ENCODE peak calls at places on chromosomes 3 and 15, in seven cellular contexts. One of them, this sample, is unnamed. For H3K4me1, the result is how much of the 10 kb centered on the place peaks cover.

GRCh38 chr15:87267798-87268197 is 988.7 kb downstream of the NTRK3 start:
- DNase-seq in A549: no peak
- DNase-seq in K562: no peak
- DNase-seq in esophagus muscularis mucosa: no peak
- DNase-seq in tibial nerve: no peak
- DNase-seq in transverse colon: no peak
- DNase-seq in sigmoid colon: no peak
- DNase-seq in this sample: no peak

GRCh38 chr15:28936481-28936881 is 50.7 kb downstream of the APBA2 start:
- DNase-seq in esophagus muscularis mucosa: no peak
- DNase-seq in tibial nerve: no peak
- DNase-seq in A549: no peak
- DNase-seq in K562: no peak
- DNase-seq in sigmoid colon: peak
- DNase-seq in transverse colon: no peak
- DNase-seq in this sample: no peak

GRCh38 chr3:185900228-185900627 is 37.6 kb downstream of the TRA2B start:
- DNase-seq in A549: peak
- DNase-seq in sigmoid colon: no peak
- DNase-seq in K562: peak
- DNase-seq in transverse colon: peak
- DNase-seq in tibial nerve: no peak
- DNase-seq in esophagus muscularis mucosa: no peak
- DNase-seq in this sample: no peak

GRCh38 chr3:125107384-125107783 is 51.6 kb upstream of the HEG1 start:
- DNase-seq in tibial nerve: no peak
- DNase-seq in sigmoid colon: no peak
- DNase-seq in K562: no peak
- DNase-seq in A549: no peak
- DNase-seq in transverse colon: no peak
- DNase-seq in esophagus muscularis mucosa: no peak
- DNase-seq in this sample: no peak

GRCh38 chr3:59246719-59247401 is 197.0 kb upstream of the CFAP20DC start:
- DNase-seq in esophagus muscularis mucosa: no peak
- DNase-seq in sigmoid colon: no peak
- DNase-seq in transverse colon: no peak
- DNase-seq in A549: no peak
- DNase-seq in K562: no peak
- DNase-seq in tibial nerve: no peak
- DNase-seq in this sample: no peak

GRCh38 chr3:152304160-152304559 is 35.4 kb downstream of the MBNL1 start:
- DNase-seq in sigmoid colon: no peak
- DNase-seq in transverse colon: no peak
- DNase-seq in A549: no peak
- DNase-seq in tibial nerve: no peak
- DNase-seq in esophagus muscularis mucosa: no peak
- DNase-seq in K562: no peak
- DNase-seq in this sample: no peak

GRCh38 chr3:46503194-46503924 is 5.6 kb downstream of the RTP3 start:
- DNase-seq in K562: no peak
- DNase-seq in transverse colon: no peak
- DNase-seq in A549: no peak
- DNase-seq in tibial nerve: no peak
- DNase-seq in esophagus muscularis mucosa: no peak
- DNase-seq in sigmoid colon: no peak
- DNase-seq in this sample: no peak

GRCh38 chr3:152359385-152360248 is 90.9 kb downstream of the MBNL1 start:
- DNase-seq in esophagus muscularis mucosa: no peak
- DNase-seq in transverse colon: no peak
- DNase-seq in K562: no peak
- DNase-seq in A549: no peak
- DNase-seq in sigmoid colon: no peak
- DNase-seq in tibial nerve: no peak
- DNase-seq in this sample: no peak

GRCh38 chr3:160486459-160486869 is 36.9 kb upstream of the TRIM59 start:
- DNase-seq in esophagus muscularis mucosa: no peak
- DNase-seq in A549: peak
- DNase-seq in sigmoid colon: no peak
- DNase-seq in tibial nerve: no peak
- DNase-seq in transverse colon: no peak
- DNase-seq in K562: no peak
- DNase-seq in this sample: no peak

GRCh38 chr15:71469393-71469792 is 341.0 kb upstream of the NR2E3 start:
- DNase-seq in K562: no peak
- DNase-seq in transverse colon: no peak
- DNase-seq in tibial nerve: no peak
- DNase-seq in A549: no peak
- DNase-seq in esophagus muscularis mucosa: no peak
- DNase-seq in sigmoid colon: no peak
- DNase-seq in this sample: no peak

GRCh38 chr15:92822216-92823144 is 77.6 kb upstream of the CHD2 start:
- DNase-seq in transverse colon: no peak
- DNase-seq in tibial nerve: no peak
- DNase-seq in sigmoid colon: no peak
- DNase-seq in esophagus muscularis mucosa: no peak
- DNase-seq in A549: no peak
- DNase-seq in K562: no peak
- DNase-seq in this sample: no peak

GRCh38 chr3:152718810-152719209 is 116.1 kb upstream of the P2RY1 start:
- DNase-seq in A549: no peak
- DNase-seq in esophagus muscularis mucosa: no peak
- DNase-seq in tibial nerve: no peak
- DNase-seq in K562: no peak
- DNase-seq in transverse colon: no peak
- DNase-seq in sigmoid colon: no peak
- DNase-seq in this sample: no peak

GRCh38 chr3:193843447-193844301 is 250.7 kb downstream of the OPA1 start:
- DNase-seq in A549: peak
- DNase-seq in sigmoid colon: no peak
- DNase-seq in transverse colon: peak
- DNase-seq in tibial nerve: no peak
- DNase-seq in K562: peak
- DNase-seq in esophagus muscularis mucosa: no peak
- DNase-seq in this sample: no peak

GRCh38 chr15:35437157-35437556 is 108.8 kb downstream of the DPH6 start:
- DNase-seq in K562: no peak
- DNase-seq in A549: no peak
- DNase-seq in tibial nerve: no peak
- DNase-seq in esophagus muscularis mucosa: no peak
- DNase-seq in transverse colon: no peak
- DNase-seq in sigmoid colon: no peak
- DNase-seq in this sample: no peak

GRCh38 chr15:35907507-35907906 is 361.5 kb upstream of the DPH6 start:
- DNase-seq in sigmoid colon: no peak
- DNase-seq in esophagus muscularis mucosa: no peak
- DNase-seq in K562: no peak
- DNase-seq in A549: no peak
- DNase-seq in transverse colon: no peak
- DNase-seq in tibial nerve: no peak
- DNase-seq in this sample: no peak

GRCh38 chr15:90956551-90957104 is 1.9 kb downstream of the RCCD1 start:
- DNase-seq in esophagus muscularis mucosa: no peak
- DNase-seq in tibial nerve: peak
- DNase-seq in sigmoid colon: peak
- DNase-seq in transverse colon: peak
- DNase-seq in A549: peak
- DNase-seq in K562: peak
- DNase-seq in this sample: peak

GRCh38 chr3:50221051-50221412 is 15.0 kb upstream of the GNAI2 start:
- DNase-seq in esophagus muscularis mucosa: no peak
- DNase-seq in sigmoid colon: no peak
- DNase-seq in A549: no peak
- DNase-seq in K562: no peak
- DNase-seq in tibial nerve: no peak
- DNase-seq in transverse colon: no peak
- DNase-seq in this sample: no peak

DNA sequence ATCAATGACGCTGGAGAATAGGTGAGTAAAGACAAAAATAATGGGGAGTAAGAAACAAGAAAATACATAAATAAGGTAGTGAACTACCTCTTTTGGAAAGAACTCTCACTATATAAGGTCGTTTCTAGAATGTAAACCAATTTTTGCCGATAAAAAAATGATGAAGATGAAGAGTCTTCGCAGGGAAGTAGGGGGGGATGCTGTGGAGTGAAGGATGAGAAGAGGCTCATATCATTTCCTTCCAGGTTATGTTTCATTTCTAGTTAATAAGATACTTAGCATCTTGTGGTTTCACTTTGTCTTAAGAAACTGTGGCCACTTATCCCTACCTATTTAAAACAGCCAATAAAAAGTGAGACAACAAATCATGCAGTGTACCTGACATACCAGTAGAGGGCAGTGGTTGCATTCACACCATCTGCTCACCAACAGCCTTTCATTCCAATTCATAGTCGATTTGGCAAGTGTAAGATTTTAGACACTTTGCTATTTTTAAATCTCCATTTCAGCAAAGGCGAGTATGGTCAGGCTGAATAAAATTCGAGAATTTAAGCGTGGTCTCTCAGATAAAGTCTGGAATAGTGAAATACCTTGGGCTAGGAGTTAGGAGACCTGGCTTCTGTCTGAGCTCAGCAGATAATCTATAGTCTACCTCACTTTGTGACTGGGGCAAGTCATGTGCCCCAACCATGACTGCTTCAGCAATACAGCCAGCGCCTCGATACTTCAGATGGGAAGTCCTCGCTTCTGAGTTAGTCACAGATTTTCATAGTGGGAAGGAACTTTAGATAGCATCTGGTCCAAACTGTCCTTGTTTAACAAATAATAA is 28.9 kb upstream of the ICE2 start:
- DNase-seq in K562: peak
- DNase-seq in esophagus muscularis mucosa: no peak
- DNase-seq in tibial nerve: peak
- DNase-seq in A549: peak
- DNase-seq in sigmoid colon: peak
- DNase-seq in transverse colon: peak
- DNase-seq in this sample: no peak
- H3K27ac ChIP-seq in K562: no peak
- H3K27ac ChIP-seq in esophagus muscularis mucosa: no peak
- H3K27ac ChIP-seq in tibial nerve: no peak
- H3K27ac ChIP-seq in A549: no peak
- H3K27ac ChIP-seq in sigmoid colon: no peak
- H3K27ac ChIP-seq in transverse colon: no peak
- H3K27ac ChIP-seq in this sample: no peak

GRCh38 chr3:88058322-88058592 is 548 bp downstream of the CGGBP1 start:
- DNase-seq in A549: no peak
- DNase-seq in tibial nerve: peak
- DNase-seq in transverse colon: no peak
- DNase-seq in K562: no peak
- DNase-seq in esophagus muscularis mucosa: no peak
- DNase-seq in sigmoid colon: no peak
- DNase-seq in this sample: no peak

GRCh38 chr3:88061749-88062148 is 2.7 kb downstream of the ZNF654 start:
- DNase-seq in sigmoid colon: no peak
- DNase-seq in A549: no peak
- DNase-seq in transverse colon: no peak
- DNase-seq in esophagus muscularis mucosa: no peak
- DNase-seq in tibial nerve: no peak
- DNase-seq in K562: no peak
- DNase-seq in this sample: no peak

GRCh38 chr3:88059380-88060160 is 515 bp downstream of the ZNF654 start:
- DNase-seq in tibial nerve: peak
- DNase-seq in sigmoid colon: peak
- DNase-seq in esophagus muscularis mucosa: peak
- DNase-seq in transverse colon: peak
- DNase-seq in A549: no peak
- DNase-seq in K562: peak
- DNase-seq in this sample: peak

GRCh38 chr3:88057650-88058321 is 1.0 kb downstream of the CGGBP1 start:
- DNase-seq in esophagus muscularis mucosa: no peak
- DNase-seq in sigmoid colon: no peak
- DNase-seq in tibial nerve: peak
- DNase-seq in K562: no peak
- DNase-seq in transverse colon: no peak
- DNase-seq in A549: no peak
- DNase-seq in this sample: no peak

DNA sequence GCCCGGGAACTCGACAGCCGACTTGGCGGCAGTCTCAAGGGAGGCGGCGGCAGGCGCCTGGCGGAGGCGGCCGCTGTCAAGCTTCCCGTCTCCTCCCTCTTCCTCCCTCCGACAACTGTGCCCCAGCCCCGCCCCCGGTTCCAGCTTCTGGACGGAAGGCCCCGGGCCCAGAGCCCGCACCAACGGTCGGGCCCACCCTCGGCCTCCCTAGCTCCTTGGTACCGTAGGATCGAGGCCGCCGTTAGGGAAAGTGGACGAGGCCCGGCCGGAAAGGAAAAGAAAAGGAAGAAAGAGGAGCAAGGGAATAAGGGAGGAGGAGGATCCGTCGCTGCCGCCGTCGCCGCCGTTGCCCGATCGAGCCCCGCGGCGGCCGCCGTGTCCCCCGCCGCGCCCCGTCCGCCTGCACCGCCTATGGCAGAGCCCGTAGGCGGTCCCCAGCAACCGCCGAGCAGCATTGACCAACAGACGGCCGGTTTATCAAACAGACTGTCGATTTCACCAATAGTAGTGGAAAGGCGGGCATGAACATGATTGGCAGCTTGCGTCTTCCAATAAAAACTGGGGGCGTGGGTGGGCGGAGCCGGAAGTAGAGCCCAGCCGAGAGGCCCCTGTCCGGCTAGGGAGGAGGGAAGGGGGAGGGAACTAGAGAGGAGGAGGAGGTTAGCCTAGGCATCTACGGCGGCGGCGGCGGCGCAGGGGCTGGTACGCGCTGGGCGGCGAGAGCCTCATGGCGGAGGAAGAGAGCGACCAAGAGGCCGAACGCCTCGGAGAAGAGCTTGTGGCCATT is at the start of the genes CGGBP1 and ZNF654:
- DNase-seq in esophagus muscularis mucosa: peak
- DNase-seq in tibial nerve: peak
- DNase-seq in A549: peak
- DNase-seq in K562: peak
- DNase-seq in transverse colon: peak
- DNase-seq in sigmoid colon: peak
- DNase-seq in this sample: peak
- H3K4me1 ChIP-seq in esophagus muscularis mucosa: under half
- H3K4me1 ChIP-seq in tibial nerve: under half
- H3K4me1 ChIP-seq in A549: under half
- H3K4me1 ChIP-seq in K562: under half
- H3K4me1 ChIP-seq in transverse colon: under half
- H3K4me1 ChIP-seq in sigmoid colon: under half
- H3K4me1 ChIP-seq in this sample: under half

GRCh38 chr15:73628976-73629854 is 4.0 kb downstream of the NPTN start:
- DNase-seq in esophagus muscularis mucosa: no peak
- DNase-seq in transverse colon: no peak
- DNase-seq in sigmoid colon: no peak
- DNase-seq in A549: no peak
- DNase-seq in tibial nerve: no peak
- DNase-seq in K562: no peak
- DNase-seq in this sample: no peak
- TF ChIP-seq EP300 in esophagus muscularis mucosa: no peak
- TF ChIP-seq EP300 in transverse colon: no peak
- TF ChIP-seq EP300 in sigmoid colon: no peak
- TF ChIP-seq EP300 in A549: no peak
- TF ChIP-seq EP300 in tibial nerve: no peak
- TF ChIP-seq EP300 in K562: no peak
- TF ChIP-seq EP300 in this sample: no peak

GRCh38 chr3:14984581-14985113 is 37.3 kb downstream of the NR2C2 start:
- DNase-seq in sigmoid colon: no peak
- DNase-seq in esophagus muscularis mucosa: no peak
- DNase-seq in tibial nerve: no peak
- DNase-seq in A549: no peak
- DNase-seq in transverse colon: no peak
- DNase-seq in K562: no peak
- DNase-seq in this sample: no peak

GRCh38 chr3:14976317-14976716 is 28.9 kb downstream of the NR2C2 start:
- DNase-seq in A549: no peak
- DNase-seq in transverse colon: no peak
- DNase-seq in sigmoid colon: no peak
- DNase-seq in esophagus muscularis mucosa: no peak
- DNase-seq in K562: no peak
- DNase-seq in tibial nerve: no peak
- DNase-seq in this sample: no peak

GRCh38 chr3:14980689-14981088 is 33.3 kb downstream of the NR2C2 start:
- DNase-seq in transverse colon: no peak
- DNase-seq in esophagus muscularis mucosa: no peak
- DNase-seq in K562: no peak
- DNase-seq in sigmoid colon: no peak
- DNase-seq in A549: no peak
- DNase-seq in tibial nerve: no peak
- DNase-seq in this sample: no peak
- H3K27ac ChIP-seq in transverse colon: no peak
- H3K27ac ChIP-seq in esophagus muscularis mucosa: no peak
- H3K27ac ChIP-seq in K562: no peak
- H3K27ac ChIP-seq in sigmoid colon: no peak
- H3K27ac ChIP-seq in A549: no peak
- H3K27ac ChIP-seq in tibial nerve: no peak
- H3K27ac ChIP-seq in this sample: no peak

This sample was measured in ovary.